ENCODE peak calls at places on chromosomes 16 and 17, in four cellular contexts. C is ovary, B is stomach, L is dorsolateral prefrontal cortex. F is an unnamed sample.

GRCh38 chr17:51560398-51560797 is 300.1 kb downstream of the UTP18 start:
- DNase-seq in C (no peak), B (no peak), L (no peak), F (no peak)

GRCh38 chr17:74604748-74605147 is 12.7 kb upstream of the CD300LD start:
- DNase-seq in C (no peak), B (no peak), L (no peak), F (no peak)

GRCh38 chr17:4035081-4035680 is 70.9 kb upstream of the ATP2A3 start:
- DNase-seq in C (no peak), B (no peak), L (no peak), F (peak)

GRCh38 chr17:39643271-39643670 is 6.3 kb downstream of the STARD3 start:
- DNase-seq in C (no peak), B (no peak), L (no peak), F (no peak)

GRCh38 chr17:72338304-72338703 is 217.5 kb downstream of the SOX9 start:
- DNase-seq in C (no peak), B (no peak), L (no peak), F (no peak)

GRCh38 chr17:59669411-59669810 is 37.8 kb downstream of the PTRH2 start:
- DNase-seq in C (no peak), B (no peak), L (no peak), F (no peak)

GRCh38 chr17:4162366-4162765 is 19.4 kb downstream of the CYB5D2 start:
- DNase-seq in C (no peak), B (no peak), L (peak), F (no peak)

GRCh38 chr16:79212114-79212791 is 388.3 kb downstream of the MAF start:
- DNase-seq in C (no peak), B (no peak), L (no peak), F (no peak)

GRCh38 chr17:11898526-11899235 is 98.6 kb downstream of the ZNF18 start:
- DNase-seq in C (no peak), B (no peak), L (no peak), F (no peak)

GRCh38 chr17:43614560-43614959 is 47.2 kb downstream of the MEOX1 start:
- DNase-seq in C (no peak), B (no peak), L (no peak), F (no peak)

GRCh38 chr16:1183235-1183907 is 30.5 kb downstream of the CACNA1H start:
- DNase-seq in C (peak), B (no peak), L (peak), F (no peak)

GRCh38 chr16:68235105-68235881 is 634 bp downstream of the ESRP2 start:
- DNase-seq in C (no peak), B (peak), L (no peak), F (no peak)

GRCh38 chr16:84726079-84726669 is 26.4 kb downstream of the USP10 start:
- DNase-seq in C (peak), B (peak), L (peak), F (peak)

GRCh38 chr16:84724619-84725307 is 25.0 kb downstream of the USP10 start:
- DNase-seq in C (no peak), B (no peak), L (no peak), F (peak)

GRCh38 chr16:84728853-84729424 is 29.1 kb downstream of the USP10 start:
- DNase-seq in C (no peak), B (no peak), L (no peak), F (no peak)

GRCh38 chr16:84725481-84726078 is 25.8 kb downstream of the USP10 start:
- DNase-seq in C (no peak), B (no peak), L (no peak), F (no peak)

DNA sequence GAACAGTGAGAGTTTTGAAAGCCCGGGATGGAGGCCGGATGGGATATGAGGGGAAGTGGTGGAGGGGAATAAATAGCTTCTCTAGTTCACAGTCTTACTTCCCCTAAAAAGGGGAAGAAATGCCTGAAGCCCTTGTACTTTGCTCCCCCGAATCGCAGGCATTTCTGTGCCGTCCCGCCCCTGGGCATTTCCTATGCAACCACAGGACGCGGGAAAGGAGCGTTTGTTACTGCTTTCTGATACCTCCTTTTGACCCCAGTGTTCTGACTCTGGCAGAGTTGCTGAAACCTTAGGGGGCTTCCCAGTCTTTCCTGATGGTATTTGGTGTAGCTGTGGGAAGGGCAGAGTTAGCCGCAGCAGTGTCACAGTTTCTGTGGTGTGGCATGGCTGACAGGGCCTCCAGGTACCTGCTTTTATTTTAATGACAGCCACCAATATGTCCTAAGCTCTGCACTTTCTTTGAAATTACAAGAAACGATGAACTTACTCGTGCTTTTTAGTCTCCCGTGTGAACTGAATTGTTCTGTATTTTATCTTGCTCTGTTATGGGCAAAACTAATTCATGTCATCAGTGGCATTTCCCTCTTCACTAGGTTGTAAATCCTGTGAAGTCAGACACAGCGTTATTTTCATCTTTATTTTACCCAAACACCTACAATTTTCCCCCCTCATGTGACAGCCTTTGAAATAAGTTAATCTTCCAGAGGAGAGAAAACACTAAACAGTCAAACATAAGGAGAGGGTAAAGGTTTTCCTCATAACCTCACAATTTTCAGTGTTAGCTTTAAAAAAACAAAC is 27.1 kb downstream of the USP10 start:
- DNase-seq in C (no peak), B (no peak), L (no peak), F (no peak)
- H3K4me3 ChIP-seq in C (no peak), B (peak), L (no peak), F (no peak)

DNA sequence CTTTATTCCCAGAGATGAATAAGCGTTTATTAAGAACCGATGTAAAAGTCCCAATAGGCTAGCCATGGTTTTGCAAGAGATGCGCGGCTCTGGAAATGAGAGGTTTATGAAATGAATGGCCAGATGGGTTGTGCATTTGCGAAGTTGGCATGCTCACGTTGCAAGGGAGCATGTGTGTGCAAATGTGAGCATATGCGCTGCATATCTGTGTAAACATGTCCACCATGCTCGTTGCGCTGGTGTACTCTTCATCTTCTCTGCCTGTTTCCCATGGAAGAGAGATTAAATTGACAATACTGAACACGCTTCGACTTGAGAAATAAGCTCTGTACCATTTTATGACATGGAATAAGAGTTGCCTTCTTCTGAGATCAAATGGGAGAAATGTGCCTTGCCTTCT is 848.5 kb upstream of the RBFOX1 start:
- DNase-seq in C (no peak), B (no peak), L (no peak), F (no peak)
- H3K4me3 ChIP-seq in C (no peak), B (no peak), L (peak), F (no peak)

DNA sequence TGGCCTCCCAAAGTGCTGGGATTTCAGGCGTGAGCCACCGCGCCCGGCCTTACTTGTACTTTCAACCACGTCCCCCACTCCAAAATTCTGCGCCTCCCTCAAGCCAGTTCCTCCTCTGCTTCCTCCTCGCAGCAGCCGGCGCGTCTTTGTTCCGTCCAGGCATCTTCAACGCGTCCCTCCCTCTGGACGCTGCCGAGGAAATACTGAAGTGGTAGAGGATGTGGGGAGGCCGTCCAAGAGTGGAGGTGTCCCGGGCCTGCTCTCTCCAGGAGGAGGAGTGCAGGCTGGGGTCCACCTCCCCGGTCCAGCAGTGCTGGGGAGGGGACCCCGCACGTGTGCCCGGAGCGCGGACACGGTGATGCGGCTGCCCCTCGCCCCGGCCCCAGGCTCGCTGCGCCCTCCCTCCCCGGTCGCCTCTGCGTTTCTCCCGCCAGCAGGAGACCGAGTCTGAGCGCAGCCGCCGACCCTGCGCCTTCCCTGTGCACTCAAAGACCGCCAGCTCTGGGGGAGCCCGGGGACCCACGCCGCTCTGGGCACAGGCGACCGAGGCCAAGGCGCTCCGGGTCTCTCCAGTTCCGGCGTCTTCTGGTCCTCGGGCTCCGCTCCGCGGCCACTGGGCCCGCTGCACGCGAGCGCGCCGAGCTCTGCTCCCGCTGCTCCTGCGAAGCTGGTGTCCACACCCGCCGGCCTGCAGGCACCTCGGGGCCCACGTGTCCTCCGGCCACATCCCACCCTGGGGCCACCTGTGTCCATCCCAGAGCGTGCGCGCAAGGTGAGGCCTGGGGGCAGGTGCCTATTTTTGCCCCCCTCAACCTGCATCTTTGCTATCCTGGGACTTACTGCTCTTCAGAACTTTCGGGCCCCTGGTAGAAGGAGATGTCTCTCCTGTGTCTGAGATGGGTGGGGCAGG is 31.7 kb downstream of the OSBPL7 start:
- DNase-seq in C (no peak), B (peak), L (peak), F (no peak)
- H3K4me3 ChIP-seq in C (peak), B (peak), L (peak), F (no peak)

GRCh38 chr17:58081641-58082340 is 1.4 kb upstream of the DYNLL2 start:
- DNase-seq in C (no peak), B (no peak), L (no peak), F (no peak)

GRCh38 chr17:58082870-58083490 is at the start of gene DYNLL2:
- DNase-seq in C (peak), B (peak), L (peak), F (peak)

GRCh38 chr17:58083491-58084316 is 485 bp downstream of the DYNLL2 start:
- DNase-seq in C (peak), B (peak), L (peak), F (no peak)

GRCh38 chr17:58084317-58084981 is 1.2 kb downstream of the DYNLL2 start:
- DNase-seq in C (peak), B (peak), L (peak), F (peak)

GRCh38 chr17:58082341-58082869 is 814 bp upstream of the DYNLL2 start:
- DNase-seq in C (no peak), B (no peak), L (no peak), F (no peak)
- H3K4me3 ChIP-seq in C (no peak), B (peak), L (peak), F (peak)

GRCh38 chr16:10537946-10538345 is 42.5 kb downstream of the EMP2 start:
- DNase-seq in C (no peak), B (no peak), L (no peak), F (no peak)
- H3K4me3 ChIP-seq in C (no peak), B (no peak), L (no peak), F (no peak)

F was measured in Jurkat, Clone E6-1.